ENCODE peak calls at places on chromosomes 13 and 19, in seven cellular contexts. D is body of pancreas; O is CD4-positive, alpha-beta memory T cell; I is CD4-positive, alpha-beta T cell; F is OCI-LY7; P is RWPE1; S is left ventricle myocardium inferior. Q is an unnamed sample.

GRCh38 chr13:40406405-40407138 is 259.9 kb downstream of the FOXO1 start:
- DNase-seq in D (no peak), O (no peak), I (no peak), F (no peak), P (peak; percentile 56), S (no peak), Q (no peak)

GRCh38 chr19:16226878-16227836 is 29.4 kb downstream of the AP1M1 start:
- DNase-seq in D (no peak), O (no peak), I (no peak), F (no peak), P (no peak), S (no peak), Q (no peak)

GRCh38 chr19:6238643-6239281 is 41.0 kb downstream of the MLLT1 start:
- DNase-seq in D (peak; percentile 57), O (no peak), I (no peak), F (no peak), P (peak; percentile 46), S (peak; percentile 70), Q (no peak)

GRCh38 chr19:1465191-1466016 is 13.6 kb downstream of the C19orf25 start:
- DNase-seq in D (peak; percentile 54), O (no peak), I (no peak), F (no peak), P (peak; percentile 61), S (no peak), Q (no peak)

GRCh38 chr19:8476524-8476923 is 25.9 kb downstream of the PRAM1 start:
- DNase-seq in D (no peak), O (no peak), I (no peak), F (no peak), P (no peak), S (no peak), Q (no peak)

GRCh38 chr19:2027361-2027760 is 11.8 kb upstream of the BTBD2 start:
- DNase-seq in D (no peak), O (no peak), I (no peak), F (no peak), P (no peak), S (no peak), Q (no peak)

GRCh38 chr19:1839658-1840540 is 8.4 kb downstream of the REXO1 start:
- DNase-seq in D (no peak), O (no peak), I (no peak), F (no peak), P (no peak), S (no peak), Q (no peak)

GRCh38 chr19:48638831-48639381 is 1.7 kb upstream of the DBP start:
- DNase-seq in D (peak; percentile 23), O (no peak), I (no peak), F (peak; percentile 45), P (no peak), S (no peak), Q (no peak)

GRCh38 chr13:107347641-107348369 is 779.9 kb upstream of the ARGLU1 start:
- DNase-seq in D (no peak), O (no peak), I (no peak), F (no peak), P (no peak), S (no peak), Q (no peak)

GRCh38 chr19:7981661-7982060 is 23.8 kb downstream of the ELAVL1 start:
- DNase-seq in D (no peak), O (no peak), I (no peak), F (no peak), P (no peak), S (no peak), Q (no peak)

GRCh38 chr19:55452381-55453325 is 8.8 kb downstream of the ISOC2 start:
- DNase-seq in D (peak; percentile 50), O (no peak), I (no peak), F (peak; percentile 76), P (peak; percentile 73), S (peak; percentile 66), Q (no peak)

GRCh38 chr19:55455576-55456235 is 5.7 kb downstream of the ISOC2 start:
- DNase-seq in D (no peak), O (no peak), I (no peak), F (no peak), P (no peak), S (no peak), Q (no peak)

GRCh38 chr19:55451522-55452380 is 8.7 kb upstream of the SHISA7 start:
- DNase-seq in D (no peak), O (no peak), I (peak; percentile 33), F (no peak), P (no peak), S (no peak), Q (no peak)

GRCh38 chr19:55454787-55455243 is 6.6 kb downstream of the ISOC2 start:
- DNase-seq in D (peak; percentile 31), O (no peak), I (peak; percentile 41), F (peak; percentile 58), P (peak; percentile 42), S (no peak), Q (no peak)

GRCh38 chr19:55453861-55454260 is 7.6 kb downstream of the ISOC2 start:
- DNase-seq in D (no peak), O (no peak), I (no peak), F (no peak), P (no peak), S (no peak), Q (no peak)
- H3K27ac ChIP-seq in D (no peak overlapping the region), O (no peak overlapping the region), I (no peak overlapping the region), F (no peak overlapping the region), P (peak overlapping the region; percentile 46), S (no peak overlapping the region), Q (no peak overlapping the region)

GRCh38 chr19:45496349-45496953 is 396 bp downstream of the RTN2 start:
- DNase-seq in D (no peak), O (peak; percentile 26), I (no peak), F (no peak), P (no peak), S (no peak), Q (no peak)
- H3K27ac ChIP-seq in D (no peak overlapping the region), O (no peak overlapping the region), I (no peak overlapping the region), F (no peak overlapping the region), P (peak overlapping the region; percentile 64), S (peak overlapping the region; percentile 38), Q (no peak overlapping the region)

GRCh38 chr19:56678205-56678604 is 6.6 kb upstream of the ZNF835 start:
- DNase-seq in D (no peak), O (no peak), I (no peak), F (no peak), P (no peak), S (no peak), Q (no peak)
- H3K27ac ChIP-seq in D (no peak overlapping the region), O (no peak overlapping the region), I (no peak overlapping the region), F (no peak overlapping the region), P (no peak overlapping the region), S (no peak overlapping the region), Q (no peak overlapping the region)

GRCh38 chr19:51701468-51702100 is 8.5 kb downstream of the SPACA6 start:
- DNase-seq in D (no peak), O (no peak), I (no peak), F (no peak), P (no peak), S (no peak), Q (no peak)
- H3K27ac ChIP-seq in D (peak overlapping the region; percentile 84), O (no peak overlapping the region), I (no peak overlapping the region), F (no peak overlapping the region), P (peak overlapping the region; percentile 90), S (peak overlapping the region; percentile 94), Q (no peak overlapping the region)

Q was measured in iPS DF 6.9.